ENCODE peak calls at places on chromosomes 2 and 18, in seven cellular contexts. J is osteocyte, U is mucosa of descending colon, A is epithelial cell of esophagus, Y is AG09319, E is AG04450, H is mesothelial cell of epicardium. N is an unnamed sample.

GRCh38 chr2:82993631-82994030 is 1465.4 kb downstream of the SUCLG1 start:
- DNase-seq in J (no peak), U (no peak), A (peak), Y (no peak), E (no peak), H (no peak), N (no peak)

GRCh38 chr2:9889812-9890261 is 46.6 kb downstream of the TAF1B start:
- DNase-seq in J (no peak), U (no peak), A (no peak), Y (no peak), E (no peak), H (no peak), N (no peak)

GRCh38 chr2:31810200-31810917 is 200.4 kb downstream of the MEMO1 start:
- DNase-seq in J (no peak), U (no peak), A (no peak), Y (no peak), E (no peak), H (no peak), N (no peak)

GRCh38 chr2:237254369-237254861 is 159.5 kb downstream of the COL6A3 start:
- DNase-seq in J (no peak), U (no peak), A (no peak), Y (peak), E (no peak), H (no peak), N (no peak)

GRCh38 chr2:210899131-210899530 is 342.7 kb downstream of the CPS1 start:
- DNase-seq in J (no peak), U (no peak), A (peak), Y (no peak), E (no peak), H (no peak), N (no peak)

GRCh38 chr18:22552254-22552653 is 134.5 kb upstream of the CTAGE1 start:
- DNase-seq in J (no peak), U (no peak), A (no peak), Y (no peak), E (no peak), H (no peak), N (no peak)

GRCh38 chr2:191178806-191179514 is 28.2 kb upstream of the STAT4 start:
- DNase-seq in J (no peak), U (peak), A (peak), Y (peak), E (no peak), H (no peak), N (no peak)

GRCh38 chr2:234611209-234611608 is 114.3 kb upstream of the ARL4C start:
- DNase-seq in J (peak), U (no peak), A (peak), Y (no peak), E (no peak), H (no peak), N (no peak)

GRCh38 chr2:598043-598802 is 79.0 kb downstream of the TMEM18 start:
- DNase-seq in J (peak), U (no peak), A (no peak), Y (no peak), E (no peak), H (no peak), N (no peak)

GRCh38 chr2:96602330-96602823 is 35.7 kb downstream of the KANSL3 start:
- DNase-seq in J (no peak), U (peak), A (peak), Y (no peak), E (no peak), H (no peak), N (no peak)

GRCh38 chr2:235527806-235528480 is 34.1 kb downstream of the AGAP1 start:
- DNase-seq in J (no peak), U (no peak), A (no peak), Y (no peak), E (no peak), H (no peak), N (no peak)

GRCh38 chr2:49286045-49286444 is 131.7 kb upstream of the FSHR start:
- DNase-seq in J (no peak), U (no peak), A (no peak), Y (no peak), E (no peak), H (no peak), N (no peak)

GRCh38 chr2:26482211-26483026 is 4.5 kb upstream of the OTOF start:
- DNase-seq in J (no peak), U (no peak), A (no peak), Y (no peak), E (no peak), H (no peak), N (no peak)

GRCh38 chr2:241123816-241124536 is 21.9 kb upstream of the MTERF4 start:
- DNase-seq in J (no peak), U (peak), A (peak), Y (no peak), E (no peak), H (no peak), N (no peak)

GRCh38 chr2:20577495-20578235 is 73.2 kb downstream of the HS1BP3 start:
- DNase-seq in J (no peak), U (no peak), A (peak), Y (peak), E (no peak), H (no peak), N (no peak)

GRCh38 chr18:12741351-12741750 is 38.5 kb downstream of the PSMG2 start:
- DNase-seq in J (no peak), U (no peak), A (peak), Y (no peak), E (no peak), H (no peak), N (no peak)

GRCh38 chr2:43634604-43635306 is 2.3 kb upstream of the PLEKHH2 start:
- DNase-seq in J (no peak), U (no peak), A (peak), Y (peak), E (peak), H (no peak), N (no peak)

GRCh38 chr18:22165603-22166069 is 3.8 kb upstream of the GATA6 start:
- DNase-seq in J (no peak), U (peak), A (no peak), Y (no peak), E (no peak), H (no peak), N (no peak)

GRCh38 chr2:73089270-73090030 is 17.9 kb upstream of the SFXN5 start:
- DNase-seq in J (no peak), U (no peak), A (peak), Y (peak), E (peak), H (peak), N (no peak)

GRCh38 chr2:161952722-161953322 is 121.2 kb downstream of the DPP4 start:
- DNase-seq in J (no peak), U (no peak), A (no peak), Y (no peak), E (no peak), H (no peak), N (no peak)

GRCh38 chr2:15912203-15912602 is 28.1 kb upstream of the MYCN start:
- DNase-seq in J (peak), U (no peak), A (peak), Y (no peak), E (no peak), H (no peak), N (no peak)

GRCh38 chr2:226234187-226234586 is 565.4 kb downstream of the IRS1 start:
- DNase-seq in J (no peak), U (no peak), A (no peak), Y (no peak), E (no peak), H (no peak), N (no peak)

GRCh38 chr2:9623151-9623550 is 7.6 kb downstream of the YWHAQ start:
- DNase-seq in J (no peak), U (no peak), A (no peak), Y (no peak), E (no peak), H (no peak), N (no peak)

DNA sequence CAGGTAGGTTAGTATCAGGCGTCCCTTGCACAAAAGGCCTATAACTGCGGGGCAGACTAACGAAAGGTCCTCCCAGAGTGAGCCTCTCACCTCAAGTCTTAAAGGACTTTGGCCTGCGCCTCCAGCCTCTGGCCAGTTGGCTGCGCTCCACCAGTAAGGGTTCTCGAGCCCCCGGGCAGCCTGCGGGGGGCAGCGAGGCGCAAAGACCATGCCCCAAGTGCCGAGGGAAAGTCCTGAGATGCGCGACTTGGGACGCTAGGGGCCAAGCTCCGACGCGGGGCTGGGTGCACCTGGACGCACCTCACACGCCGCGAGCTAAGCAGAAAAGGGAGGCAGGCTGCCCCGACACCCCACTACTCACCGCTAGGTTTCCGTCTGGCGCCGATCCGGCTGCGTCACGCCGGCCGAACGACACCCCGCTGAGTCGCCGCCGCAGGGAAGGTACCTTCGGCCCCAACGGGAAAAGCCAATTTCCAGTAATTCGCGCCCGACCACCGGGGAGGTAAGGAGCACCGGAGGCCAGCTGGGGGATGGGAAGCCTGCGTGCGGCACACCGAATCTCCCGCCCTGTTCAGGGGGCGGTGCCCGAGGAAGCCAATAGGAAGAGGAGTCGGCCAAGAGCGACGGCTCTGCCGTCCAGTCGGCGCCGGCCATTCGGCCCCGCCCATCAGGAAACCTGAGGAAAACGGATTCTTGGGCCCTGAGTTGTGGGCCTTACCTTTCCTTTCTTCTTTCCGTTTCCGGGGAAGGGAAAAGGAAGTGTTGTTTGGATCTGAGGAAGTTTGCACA is at the start of gene ORC2:
- DNase-seq in J (peak), U (peak), A (peak), Y (peak), E (peak), H (peak), N (peak)
- TF ChIP-seq CTCF in J (peak), U (peak), A (peak), Y (peak), E (peak), H (peak), N (peak)

GRCh38 chr18:35026407-35027061 is 14.7 kb upstream of the MAPRE2 start:
- DNase-seq in J (no peak), U (no peak), A (no peak), Y (no peak), E (no peak), H (no peak), N (no peak)
- TF ChIP-seq CTCF in J (no peak), U (no peak), A (no peak), Y (no peak), E (peak), H (no peak), N (peak)

GRCh38 chr2:238523158-238524110 is 96.7 kb downstream of the ASB1 start:
- DNase-seq in J (no peak), U (peak), A (no peak), Y (peak), E (peak), H (no peak), N (no peak)
- TF ChIP-seq CTCF in J (no peak), U (no peak), A (no peak), Y (peak), E (peak), H (no peak), N (no peak)

GRCh38 chr2:22282215-22282614 is 1102.8 kb upstream of the KLHL29 start:
- DNase-seq in J (no peak), U (no peak), A (no peak), Y (no peak), E (no peak), H (no peak), N (no peak)

GRCh38 chr2:22276696-22277095 is 1108.3 kb upstream of the KLHL29 start:
- DNase-seq in J (no peak), U (no peak), A (no peak), Y (no peak), E (no peak), H (no peak), N (no peak)

GRCh38 chr2:22282902-22283301 is 1102.1 kb upstream of the KLHL29 start:
- DNase-seq in J (no peak), U (no peak), A (no peak), Y (no peak), E (no peak), H (no peak), N (no peak)

GRCh38 chr2:22281033-22281432 is 1103.9 kb upstream of the KLHL29 start:
- DNase-seq in J (no peak), U (peak), A (peak), Y (no peak), E (peak), H (peak), N (no peak)
- TF ChIP-seq CTCF in J (no peak), U (no peak), A (no peak), Y (no peak), E (no peak), H (no peak), N (no peak)